ENCODE peak calls at places on chromosome 9, in ten cellular contexts. One of them, this sample, is unnamed.

GRCh38 chr9:715310-715709 is 126.2 kb upstream of the DMRT1 start:
- DNase-seq in COR-L47: no peak
- DNase-seq in T-helper 2 cell: no peak
- DNase-seq in M059J: no peak
- DNase-seq in iPS-NIHi11: no peak
- DNase-seq in HFF-Myc: no peak
- DNase-seq in NCI-H2029: no peak
- DNase-seq in psoas muscle: no peak
- DNase-seq in CD8-positive, alpha-beta T cell: no peak
- DNase-seq in activated CD4-positive, alpha-beta T cell treated with anti-CD3 and anti-CD28 coated beads, Interleukin-2, amount 50 U/mL, for 48 hours: no peak
- DNase-seq in this sample: no peak

GRCh38 chr9:84939766-84940165 is 270.2 kb downstream of the NTRK2 start:
- DNase-seq in NCI-H2029: no peak
- DNase-seq in CD8-positive, alpha-beta T cell: no peak
- DNase-seq in M059J: peak; percentile 36
- DNase-seq in activated CD4-positive, alpha-beta T cell treated with anti-CD3 and anti-CD28 coated beads, Interleukin-2, amount 50 U/mL, for 48 hours: no peak
- DNase-seq in T-helper 2 cell: no peak
- DNase-seq in psoas muscle: no peak
- DNase-seq in HFF-Myc: no peak
- DNase-seq in iPS-NIHi11: no peak
- DNase-seq in COR-L47: no peak
- DNase-seq in this sample: no peak

GRCh38 chr9:7370378-7370777 is 429.2 kb downstream of the DMAC1 start:
- DNase-seq in COR-L47: no peak
- DNase-seq in activated CD4-positive, alpha-beta T cell treated with anti-CD3 and anti-CD28 coated beads, Interleukin-2, amount 50 U/mL, for 48 hours: no peak
- DNase-seq in HFF-Myc: no peak
- DNase-seq in T-helper 2 cell: no peak
- DNase-seq in M059J: no peak
- DNase-seq in NCI-H2029: no peak
- DNase-seq in psoas muscle: no peak
- DNase-seq in CD8-positive, alpha-beta T cell: no peak
- DNase-seq in iPS-NIHi11: peak; percentile 14
- DNase-seq in this sample: no peak

GRCh38 chr9:131811405-131811804 is 71.5 kb upstream of the RAPGEF1 start:
- DNase-seq in CD8-positive, alpha-beta T cell: no peak
- DNase-seq in NCI-H2029: no peak
- DNase-seq in M059J: no peak
- DNase-seq in HFF-Myc: no peak
- DNase-seq in COR-L47: no peak
- DNase-seq in activated CD4-positive, alpha-beta T cell treated with anti-CD3 and anti-CD28 coated beads, Interleukin-2, amount 50 U/mL, for 48 hours: no peak
- DNase-seq in T-helper 2 cell: no peak
- DNase-seq in psoas muscle: no peak
- DNase-seq in iPS-NIHi11: no peak
- DNase-seq in this sample: no peak

GRCh38 chr9:33818832-33819500 is 2.0 kb downstream of the UBE2R2 start:
- DNase-seq in psoas muscle: no peak
- DNase-seq in M059J: peak; percentile 60
- DNase-seq in HFF-Myc: no peak
- DNase-seq in CD8-positive, alpha-beta T cell: no peak
- DNase-seq in iPS-NIHi11: no peak
- DNase-seq in COR-L47: no peak
- DNase-seq in activated CD4-positive, alpha-beta T cell treated with anti-CD3 and anti-CD28 coated beads, Interleukin-2, amount 50 U/mL, for 48 hours: no peak
- DNase-seq in NCI-H2029: no peak
- DNase-seq in T-helper 2 cell: no peak
- DNase-seq in this sample: no peak

GRCh38 chr9:136856078-136856474 is 3.9 kb downstream of the MAMDC4 start:
- DNase-seq in CD8-positive, alpha-beta T cell: peak; percentile 16
- DNase-seq in M059J: no peak
- DNase-seq in psoas muscle: no peak
- DNase-seq in NCI-H2029: no peak
- DNase-seq in HFF-Myc: no peak
- DNase-seq in COR-L47: no peak
- DNase-seq in iPS-NIHi11: no peak
- DNase-seq in activated CD4-positive, alpha-beta T cell treated with anti-CD3 and anti-CD28 coated beads, Interleukin-2, amount 50 U/mL, for 48 hours: no peak
- DNase-seq in T-helper 2 cell: no peak
- DNase-seq in this sample: no peak

GRCh38 chr9:34463098-34463900 is 4.7 kb downstream of the DNAI1 start:
- DNase-seq in NCI-H2029: no peak
- DNase-seq in CD8-positive, alpha-beta T cell: no peak
- DNase-seq in M059J: peak; percentile 83
- DNase-seq in T-helper 2 cell: peak; percentile 56
- DNase-seq in activated CD4-positive, alpha-beta T cell treated with anti-CD3 and anti-CD28 coated beads, Interleukin-2, amount 50 U/mL, for 48 hours: peak; percentile 78
- DNase-seq in psoas muscle: no peak
- DNase-seq in HFF-Myc: no peak
- DNase-seq in iPS-NIHi11: no peak
- DNase-seq in COR-L47: no peak
- DNase-seq in this sample: no peak

GRCh38 chr9:136088939-136089696 is 6.0 kb downstream of the NACC2 start:
- DNase-seq in activated CD4-positive, alpha-beta T cell treated with anti-CD3 and anti-CD28 coated beads, Interleukin-2, amount 50 U/mL, for 48 hours: no peak
- DNase-seq in T-helper 2 cell: no peak
- DNase-seq in iPS-NIHi11: peak; percentile 37
- DNase-seq in CD8-positive, alpha-beta T cell: peak; percentile 20
- DNase-seq in NCI-H2029: no peak
- DNase-seq in psoas muscle: peak; percentile 42
- DNase-seq in COR-L47: peak; percentile 28
- DNase-seq in M059J: no peak
- DNase-seq in HFF-Myc: no peak
- DNase-seq in this sample: no peak

GRCh38 chr9:6417186-6417585 is 4.2 kb downstream of the UHRF2 start:
- DNase-seq in COR-L47: no peak
- DNase-seq in psoas muscle: no peak
- DNase-seq in M059J: peak; percentile 25
- DNase-seq in iPS-NIHi11: no peak
- DNase-seq in CD8-positive, alpha-beta T cell: no peak
- DNase-seq in HFF-Myc: no peak
- DNase-seq in NCI-H2029: no peak
- DNase-seq in T-helper 2 cell: no peak
- DNase-seq in activated CD4-positive, alpha-beta T cell treated with anti-CD3 and anti-CD28 coated beads, Interleukin-2, amount 50 U/mL, for 48 hours: no peak
- DNase-seq in this sample: no peak

GRCh38 chr9:37974506-37975173 is 70.7 kb upstream of the SLC25A51 start:
- DNase-seq in iPS-NIHi11: no peak
- DNase-seq in HFF-Myc: no peak
- DNase-seq in T-helper 2 cell: no peak
- DNase-seq in M059J: no peak
- DNase-seq in COR-L47: no peak
- DNase-seq in CD8-positive, alpha-beta T cell: no peak
- DNase-seq in activated CD4-positive, alpha-beta T cell treated with anti-CD3 and anti-CD28 coated beads, Interleukin-2, amount 50 U/mL, for 48 hours: no peak
- DNase-seq in NCI-H2029: no peak
- DNase-seq in psoas muscle: no peak
- DNase-seq in this sample: no peak